ENCODE peak calls at places on chromosomes 5 and 9, in six cellular contexts. R is progenitor cell of endocrine pancreas, A is fibroblast of lung, P is tibial artery, L is testis, O is ovary. W is an unnamed sample.

GRCh38 chr9:129836342-129837007 is 1.2 kb downstream of the USP20 start:
- DNase-seq in O (no peak), L (no peak), P (peak), A (no peak), R (no peak), W (no peak)

GRCh38 chr5:10507575-10508024 is 56.3 kb upstream of the ANKRD33B start:
- DNase-seq in A (peak), O (no peak), R (no peak), P (no peak), L (no peak), W (no peak)

GRCh38 chr5:65127181-65127901 is 354.4 kb downstream of the ADAMTS6 start:
- DNase-seq in A (peak), O (no peak), L (no peak), P (no peak), R (no peak), W (no peak)

GRCh38 chr9:134983094-134983493 is 65.4 kb upstream of the FCN1 start:
- DNase-seq in P (no peak), L (no peak), A (no peak), R (no peak), O (no peak), W (no peak)

GRCh38 chr5:1141827-1142226 is 30.0 kb upstream of the SLC12A7 start:
- DNase-seq in L (no peak), P (no peak), R (no peak), A (no peak), O (no peak), W (no peak)

GRCh38 chr5:64811050-64811640 is 42.4 kb downstream of the CWC27 start:
- DNase-seq in P (no peak), R (no peak), O (no peak), A (peak), L (no peak), W (no peak)

GRCh38 chr5:1722877-1723276 is 76.8 kb downstream of the MRPL36 start:
- DNase-seq in O (no peak), P (no peak), L (peak), A (no peak), R (no peak), W (no peak)

GRCh38 chr9:2907401-2907800 is 63.5 kb upstream of the PUM3 start:
- DNase-seq in L (no peak), O (no peak), R (no peak), P (no peak), A (no peak), W (no peak)

GRCh38 chr9:38724749-38725148 is 4.8 kb upstream of the FAM240B start:
- DNase-seq in A (no peak), O (no peak), R (no peak), L (no peak), P (no peak), W (no peak)

GRCh38 chr9:29285818-29286217 is 1712.5 kb upstream of the C9orf72 start:
- DNase-seq in P (no peak), R (no peak), L (no peak), O (no peak), A (peak), W (no peak)

DNA sequence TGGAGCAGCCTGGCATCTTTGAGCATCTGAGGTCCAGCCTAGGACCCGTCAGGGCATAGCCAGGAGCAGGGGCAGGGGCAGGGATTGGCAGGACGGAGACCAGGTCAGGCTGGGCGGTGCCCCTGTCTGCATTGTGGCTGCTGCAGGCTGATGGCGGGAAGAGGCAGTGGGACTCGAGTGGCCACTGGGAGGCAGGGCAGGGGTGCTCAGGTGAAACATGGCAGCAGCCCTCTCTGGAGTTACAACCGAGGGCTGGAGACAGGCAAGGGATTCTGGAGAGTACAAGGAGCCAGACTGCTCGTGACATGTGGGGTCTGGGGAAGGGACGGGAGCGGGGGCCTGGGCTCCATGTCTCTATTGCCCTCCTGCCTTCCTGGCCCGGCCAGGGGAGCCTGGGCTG is 97.4 kb upstream of the RAPGEF1 start:
- DNase-seq in A (no peak), O (no peak), L (peak), P (no peak), R (no peak), W (no peak)
- TF ChIP-seq CTCF in A (no peak), O (no peak), L (no peak), P (no peak), R (peak), W (no peak)

GRCh38 chr9:35042891-35043545 is 29.4 kb downstream of the VCP start:
- DNase-seq in A (no peak), L (no peak), R (no peak), O (no peak), P (no peak), W (no peak)
- TF ChIP-seq CTCF in A (no peak), L (no peak), R (no peak), O (no peak), P (no peak), W (no peak)

GRCh38 chr9:102631559-102631958 is 363.6 kb upstream of the CYLC2 start:
- DNase-seq in R (no peak), L (no peak), A (no peak), P (no peak), O (no peak), W (no peak)
- TF ChIP-seq CTCF in R (peak), L (no peak), A (no peak), P (no peak), O (no peak), W (no peak)

DNA sequence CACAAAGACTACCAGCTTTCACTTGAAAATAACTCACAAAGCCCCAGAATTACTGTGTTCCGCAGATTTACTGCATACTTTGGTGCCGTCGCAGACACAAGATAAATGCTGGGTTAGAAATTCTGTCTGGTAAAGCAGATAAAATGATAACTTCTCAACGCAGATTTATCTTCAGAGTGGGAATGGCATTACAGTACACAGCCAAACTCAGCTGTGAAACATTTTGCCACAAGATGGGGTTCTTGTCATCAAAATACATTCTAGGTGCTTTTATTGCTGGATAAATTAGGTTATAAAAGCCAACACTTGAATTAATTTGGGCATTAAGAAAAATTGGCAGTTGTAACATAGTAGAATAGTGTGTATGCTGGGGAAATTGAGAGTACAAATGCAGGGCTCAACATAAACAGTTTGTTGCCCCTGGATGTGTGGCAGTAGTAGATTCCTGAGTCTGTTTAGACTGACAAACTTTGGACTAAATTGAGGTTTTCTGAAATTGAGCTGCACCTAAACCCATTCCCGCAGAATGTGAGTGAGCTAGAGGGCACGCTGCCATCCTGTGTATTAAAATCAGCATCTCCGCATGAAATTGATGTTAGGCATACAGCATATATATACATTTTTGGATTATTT is 61.1 kb downstream of the LMNB1 start:
- DNase-seq in R (no peak), L (no peak), A (no peak), O (no peak), P (no peak), W (no peak)
- TF ChIP-seq CTCF in R (no peak), L (peak), A (peak), O (peak), P (peak), W (no peak)

GRCh38 chr5:132222649-132223038 is 5.0 kb downstream of the P4HA2 start:
- DNase-seq in A (no peak), L (no peak), R (no peak), O (no peak), P (no peak), W (no peak)

GRCh38 chr5:132219981-132220380 is 7.7 kb downstream of the P4HA2 start:
- DNase-seq in R (no peak), O (no peak), A (no peak), P (no peak), L (no peak), W (no peak)

GRCh38 chr5:132223861-132224260 is 3.8 kb downstream of the P4HA2 start:
- DNase-seq in P (no peak), A (no peak), L (no peak), O (no peak), R (no peak), W (no peak)

GRCh38 chr5:132220476-132220875 is 7.2 kb downstream of the P4HA2 start:
- DNase-seq in O (no peak), R (no peak), P (no peak), L (no peak), A (peak), W (no peak)

GRCh38 chr5:132221781-132222648 is 5.6 kb downstream of the P4HA2 start:
- DNase-seq in L (peak), O (peak), A (peak), P (peak), R (no peak), W (no peak)
- TF ChIP-seq CTCF in L (no peak), O (no peak), A (peak), P (peak), R (no peak), W (no peak)